ENCODE peak calls at places on chromosome 18, in six cellular contexts. One of them, this sample, is unnamed. For H3K4me1, the result is how much of the 10 kb centered on the place peaks cover.

GRCh38 chr18:35159782-35160181 is 81.1 kb upstream of the ZNF397 start:
- DNase-seq in OCI-LY7: no peak
- DNase-seq in IMR-90: no peak
- DNase-seq in aorta: no peak
- DNase-seq in CD8-positive, alpha-beta T cell: no peak
- DNase-seq in breast epithelium: no peak
- DNase-seq in this sample: no peak

GRCh38 chr18:27136208-27136535 is 48.9 kb downstream of the CHST9 start:
- DNase-seq in OCI-LY7: no peak
- DNase-seq in IMR-90: no peak
- DNase-seq in aorta: no peak
- DNase-seq in CD8-positive, alpha-beta T cell: no peak
- DNase-seq in breast epithelium: no peak
- DNase-seq in this sample: peak

GRCh38 chr18:4309227-4309626 is 145.9 kb downstream of the DLGAP1 start:
- DNase-seq in OCI-LY7: no peak
- DNase-seq in IMR-90: no peak
- DNase-seq in aorta: no peak
- DNase-seq in CD8-positive, alpha-beta T cell: no peak
- DNase-seq in breast epithelium: no peak
- DNase-seq in this sample: no peak

GRCh38 chr18:9348079-9348671 is 13.6 kb downstream of the TWSG1 start:
- DNase-seq in OCI-LY7: no peak
- DNase-seq in IMR-90: peak
- DNase-seq in aorta: no peak
- DNase-seq in CD8-positive, alpha-beta T cell: no peak
- DNase-seq in breast epithelium: no peak
- DNase-seq in this sample: no peak

GRCh38 chr18:24231773-24232735 is 93.2 kb downstream of the CABYR start:
- DNase-seq in OCI-LY7: no peak
- DNase-seq in IMR-90: peak
- DNase-seq in aorta: no peak
- DNase-seq in CD8-positive, alpha-beta T cell: no peak
- DNase-seq in breast epithelium: no peak
- DNase-seq in this sample: no peak

GRCh38 chr18:58512161-58512581 is 116.7 kb downstream of the ALPK2 start:
- DNase-seq in OCI-LY7: no peak
- DNase-seq in IMR-90: no peak
- DNase-seq in aorta: no peak
- DNase-seq in CD8-positive, alpha-beta T cell: no peak
- DNase-seq in breast epithelium: no peak
- DNase-seq in this sample: no peak

GRCh38 chr18:845152-845819 is 33.2 kb upstream of the YES1 start:
- DNase-seq in OCI-LY7: no peak
- DNase-seq in IMR-90: peak
- DNase-seq in aorta: no peak
- DNase-seq in CD8-positive, alpha-beta T cell: no peak
- DNase-seq in breast epithelium: no peak
- DNase-seq in this sample: no peak

GRCh38 chr18:57780318-57781127 is 22.6 kb downstream of the ATP8B1 start:
- DNase-seq in OCI-LY7: no peak
- DNase-seq in IMR-90: peak
- DNase-seq in aorta: no peak
- DNase-seq in CD8-positive, alpha-beta T cell: no peak
- DNase-seq in breast epithelium: no peak
- DNase-seq in this sample: no peak

GRCh38 chr18:76450912-76451421 is 44.1 kb downstream of the ZNF516 start:
- DNase-seq in OCI-LY7: no peak
- DNase-seq in IMR-90: peak
- DNase-seq in aorta: peak
- DNase-seq in CD8-positive, alpha-beta T cell: no peak
- DNase-seq in breast epithelium: no peak
- DNase-seq in this sample: peak

GRCh38 chr18:42287047-42287446 is 332.0 kb downstream of the PIK3C3 start:
- DNase-seq in OCI-LY7: no peak
- DNase-seq in IMR-90: no peak
- DNase-seq in aorta: no peak
- DNase-seq in CD8-positive, alpha-beta T cell: no peak
- DNase-seq in breast epithelium: no peak
- DNase-seq in this sample: no peak

GRCh38 chr18:8553611-8553924 is 55.7 kb upstream of the RAB12 start:
- DNase-seq in OCI-LY7: no peak
- DNase-seq in IMR-90: no peak
- DNase-seq in aorta: no peak
- DNase-seq in CD8-positive, alpha-beta T cell: no peak
- DNase-seq in breast epithelium: no peak
- DNase-seq in this sample: no peak

GRCh38 chr18:40004246-40004645 is 1950.8 kb upstream of the PIK3C3 start:
- DNase-seq in OCI-LY7: no peak
- DNase-seq in IMR-90: no peak
- DNase-seq in aorta: no peak
- DNase-seq in CD8-positive, alpha-beta T cell: no peak
- DNase-seq in breast epithelium: no peak
- DNase-seq in this sample: no peak

GRCh38 chr18:1252534-1252933 is 347.9 kb downstream of the ADCYAP1 start:
- DNase-seq in OCI-LY7: no peak
- DNase-seq in IMR-90: no peak
- DNase-seq in aorta: no peak
- DNase-seq in CD8-positive, alpha-beta T cell: no peak
- DNase-seq in breast epithelium: no peak
- DNase-seq in this sample: no peak

GRCh38 chr18:61546598-61546997 is 213.4 kb downstream of the CDH20 start:
- DNase-seq in OCI-LY7: no peak
- DNase-seq in IMR-90: peak
- DNase-seq in aorta: no peak
- DNase-seq in CD8-positive, alpha-beta T cell: no peak
- DNase-seq in breast epithelium: no peak
- DNase-seq in this sample: no peak

GRCh38 chr18:48945953-48946217 is 4.9 kb downstream of the SMAD7 start:
- DNase-seq in OCI-LY7: no peak
- DNase-seq in IMR-90: no peak
- DNase-seq in aorta: no peak
- DNase-seq in CD8-positive, alpha-beta T cell: no peak
- DNase-seq in breast epithelium: no peak
- DNase-seq in this sample: no peak
- H3K4me1 ChIP-seq in OCI-LY7: under half
- H3K4me1 ChIP-seq in IMR-90: under half
- H3K4me1 ChIP-seq in aorta: under half
- H3K4me1 ChIP-seq in CD8-positive, alpha-beta T cell: half or more
- H3K4me1 ChIP-seq in breast epithelium: under half
- H3K4me1 ChIP-seq in this sample: under half

GRCh38 chr18:32770181-32770650 is 2.6 kb downstream of the KLHL14 start:
- DNase-seq in OCI-LY7: no peak
- DNase-seq in IMR-90: no peak
- DNase-seq in aorta: no peak
- DNase-seq in CD8-positive, alpha-beta T cell: no peak
- DNase-seq in breast epithelium: no peak
- DNase-seq in this sample: no peak

GRCh38 chr18:32769242-32770180 is 3.3 kb downstream of the KLHL14 start:
- DNase-seq in OCI-LY7: peak
- DNase-seq in IMR-90: no peak
- DNase-seq in aorta: no peak
- DNase-seq in CD8-positive, alpha-beta T cell: no peak
- DNase-seq in breast epithelium: no peak
- DNase-seq in this sample: no peak

GRCh38 chr18:32771871-32772499 is 838 bp downstream of the KLHL14 start:
- DNase-seq in OCI-LY7: no peak
- DNase-seq in IMR-90: no peak
- DNase-seq in aorta: peak
- DNase-seq in CD8-positive, alpha-beta T cell: no peak
- DNase-seq in breast epithelium: no peak
- DNase-seq in this sample: no peak

GRCh38 chr18:32771169-32771751 is 1.6 kb downstream of the KLHL14 start:
- DNase-seq in OCI-LY7: peak
- DNase-seq in IMR-90: no peak
- DNase-seq in aorta: no peak
- DNase-seq in CD8-positive, alpha-beta T cell: no peak
- DNase-seq in breast epithelium: no peak
- DNase-seq in this sample: no peak

GRCh38 chr18:32770651-32771168 is 2.1 kb downstream of the KLHL14 start:
- DNase-seq in OCI-LY7: no peak
- DNase-seq in IMR-90: no peak
- DNase-seq in aorta: no peak
- DNase-seq in CD8-positive, alpha-beta T cell: no peak
- DNase-seq in breast epithelium: no peak
- DNase-seq in this sample: no peak
- H3K4me3 ChIP-seq in OCI-LY7: peak
- H3K4me3 ChIP-seq in IMR-90: no peak
- H3K4me3 ChIP-seq in aorta: peak
- H3K4me3 ChIP-seq in CD8-positive, alpha-beta T cell: peak
- H3K4me3 ChIP-seq in breast epithelium: peak
- H3K4me3 ChIP-seq in this sample: no peak

DNA sequence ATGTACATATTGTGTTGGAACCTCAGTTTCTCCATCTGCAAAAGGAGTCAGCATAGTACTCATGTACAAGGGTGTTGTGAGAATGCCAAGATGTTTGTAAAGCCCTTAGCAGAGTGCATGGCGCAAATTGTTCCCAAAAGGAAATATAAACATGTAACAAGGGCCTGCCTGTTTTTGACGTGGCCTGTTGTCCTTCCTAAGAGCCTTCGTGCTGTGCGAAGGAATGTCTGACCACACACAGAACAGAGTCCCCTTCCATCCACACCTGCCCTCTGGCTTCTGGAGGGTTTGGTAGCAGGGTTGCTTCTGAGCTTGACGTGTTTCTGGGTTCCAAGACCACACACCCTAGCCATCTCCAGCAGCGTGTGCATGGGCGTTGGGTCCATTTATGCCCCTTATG is 34.9 kb downstream of the CABLES1 start:
- DNase-seq in OCI-LY7: no peak
- DNase-seq in IMR-90: no peak
- DNase-seq in aorta: no peak
- DNase-seq in CD8-positive, alpha-beta T cell: no peak
- DNase-seq in breast epithelium: no peak
- DNase-seq in this sample: no peak
- H3K4me1 ChIP-seq in OCI-LY7: under half
- H3K4me1 ChIP-seq in IMR-90: under half
- H3K4me1 ChIP-seq in aorta: under half
- H3K4me1 ChIP-seq in CD8-positive, alpha-beta T cell: under half
- H3K4me1 ChIP-seq in breast epithelium: under half
- H3K4me1 ChIP-seq in this sample: under half

GRCh38 chr18:32078845-32079244 is 12.8 kb upstream of the RNF138 start:
- DNase-seq in OCI-LY7: no peak
- DNase-seq in IMR-90: no peak
- DNase-seq in aorta: no peak
- DNase-seq in CD8-positive, alpha-beta T cell: no peak
- DNase-seq in breast epithelium: no peak
- DNase-seq in this sample: no peak

GRCh38 chr18:32086866-32087265 is 4.8 kb upstream of the RNF138 start:
- DNase-seq in OCI-LY7: no peak
- DNase-seq in IMR-90: peak
- DNase-seq in aorta: no peak
- DNase-seq in CD8-positive, alpha-beta T cell: no peak
- DNase-seq in breast epithelium: no peak
- DNase-seq in this sample: no peak

GRCh38 chr18:32083781-32084180 is 7.9 kb upstream of the RNF138 start:
- DNase-seq in OCI-LY7: no peak
- DNase-seq in IMR-90: no peak
- DNase-seq in aorta: no peak
- DNase-seq in CD8-positive, alpha-beta T cell: no peak
- DNase-seq in breast epithelium: no peak
- DNase-seq in this sample: no peak

DNA sequence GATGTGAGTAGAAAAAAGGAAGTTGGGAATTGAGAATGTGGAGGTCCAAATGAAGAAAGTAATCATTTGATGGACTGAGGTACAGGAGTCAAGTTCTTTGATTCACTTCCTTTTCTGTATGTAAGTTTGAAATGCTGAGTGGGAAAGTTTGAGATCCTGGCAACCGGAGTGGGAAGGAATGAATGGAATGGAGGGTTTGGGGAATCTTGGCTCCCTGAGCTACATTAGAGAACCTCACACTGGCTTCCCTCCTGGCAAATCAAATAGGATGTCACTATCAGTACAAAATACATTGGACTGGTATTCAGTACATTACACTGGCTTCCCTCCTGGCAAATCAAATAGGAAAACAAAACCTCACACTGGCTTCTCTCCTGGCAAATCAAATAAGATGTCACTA is 9.8 kb upstream of the RNF138 start:
- DNase-seq in OCI-LY7: no peak
- DNase-seq in IMR-90: peak
- DNase-seq in aorta: no peak
- DNase-seq in CD8-positive, alpha-beta T cell: no peak
- DNase-seq in breast epithelium: no peak
- DNase-seq in this sample: no peak
- H3K4me3 ChIP-seq in OCI-LY7: no peak
- H3K4me3 ChIP-seq in IMR-90: no peak
- H3K4me3 ChIP-seq in aorta: no peak
- H3K4me3 ChIP-seq in CD8-positive, alpha-beta T cell: no peak
- H3K4me3 ChIP-seq in breast epithelium: no peak
- H3K4me3 ChIP-seq in this sample: no peak

DNA sequence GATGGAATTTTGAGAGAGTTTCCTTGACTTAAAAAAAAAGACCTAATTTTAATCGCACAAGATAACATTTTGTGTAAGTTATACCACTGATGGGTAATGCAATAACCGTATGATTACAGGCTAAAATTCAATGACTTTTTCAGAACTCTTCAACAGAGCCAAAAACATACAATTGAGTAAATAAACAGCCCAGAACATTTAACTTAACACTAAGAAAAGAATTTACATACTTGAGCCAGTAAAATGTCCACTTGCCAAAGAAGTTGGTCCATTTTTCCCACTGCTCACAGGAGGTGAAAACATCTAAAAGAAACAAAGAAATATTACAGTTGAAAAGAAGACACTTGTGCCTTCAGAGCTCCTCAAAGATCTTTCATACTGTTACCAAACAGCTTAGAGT is 2.9 kb downstream of the TCF4 start:
- DNase-seq in OCI-LY7: no peak
- DNase-seq in IMR-90: no peak
- DNase-seq in aorta: no peak
- DNase-seq in CD8-positive, alpha-beta T cell: no peak
- DNase-seq in breast epithelium: no peak
- DNase-seq in this sample: no peak
- H3K4me1 ChIP-seq in OCI-LY7: under half
- H3K4me1 ChIP-seq in IMR-90: under half
- H3K4me1 ChIP-seq in aorta: under half
- H3K4me1 ChIP-seq in CD8-positive, alpha-beta T cell: under half
- H3K4me1 ChIP-seq in breast epithelium: under half
- H3K4me1 ChIP-seq in this sample: under half